ENCODE peak calls at places on chromosome 6, in four cellular contexts. One of them, this sample, is unnamed. For H3K27me3, the result is how much of the 10 kb centered on the place peaks cover.

GRCh38 chr6:46338098-46338497 is 153.2 kb downstream of the RCAN2 start:
- DNase-seq in pancreas: no peak
- DNase-seq in uterus: no peak
- DNase-seq in IMR-90: no peak
- DNase-seq in this sample: no peak

GRCh38 chr6:87154641-87155271 is 609 bp upstream of the ZNF292 start:
- DNase-seq in uterus: no peak
- DNase-seq in IMR-90: peak
- DNase-seq in pancreas: no peak
- DNase-seq in this sample: no peak

GRCh38 chr6:68238097-68238597 is 396.9 kb upstream of the ADGRB3 start:
- DNase-seq in IMR-90: no peak
- DNase-seq in uterus: no peak
- DNase-seq in pancreas: no peak
- DNase-seq in this sample: no peak

GRCh38 chr6:170344631-170345576 is 38.3 kb downstream of the FAM120B start:
- DNase-seq in uterus: peak
- DNase-seq in IMR-90: peak
- DNase-seq in pancreas: no peak
- DNase-seq in this sample: no peak

GRCh38 chr6:156776470-156776840 is 723 bp upstream of the ARID1B start:
- DNase-seq in pancreas: no peak
- DNase-seq in uterus: no peak
- DNase-seq in IMR-90: peak
- DNase-seq in this sample: no peak

GRCh38 chr6:95286874-95287273 is 290.5 kb upstream of the MANEA start:
- DNase-seq in uterus: no peak
- DNase-seq in IMR-90: no peak
- DNase-seq in pancreas: no peak
- DNase-seq in this sample: no peak

GRCh38 chr6:30060634-30060981 is 457 bp upstream of the POLR1H start:
- DNase-seq in pancreas: peak
- DNase-seq in uterus: no peak
- DNase-seq in IMR-90: peak
- DNase-seq in this sample: peak

GRCh38 chr6:156992396-156992795 is 215.2 kb downstream of the ARID1B start:
- DNase-seq in uterus: no peak
- DNase-seq in IMR-90: no peak
- DNase-seq in pancreas: no peak
- DNase-seq in this sample: no peak

GRCh38 chr6:43217351-43217750 is 11.9 kb downstream of the DNPH1 start:
- DNase-seq in uterus: no peak
- DNase-seq in IMR-90: no peak
- DNase-seq in pancreas: no peak
- DNase-seq in this sample: no peak

GRCh38 chr6:10412165-10412947 is 2.5 kb downstream of the TFAP2A start:
- DNase-seq in uterus: no peak
- DNase-seq in IMR-90: peak
- DNase-seq in pancreas: no peak
- DNase-seq in this sample: peak

GRCh38 chr6:133286765-133287164 is 45.6 kb downstream of the EYA4 start:
- DNase-seq in pancreas: no peak
- DNase-seq in IMR-90: peak
- DNase-seq in uterus: no peak
- DNase-seq in this sample: no peak

GRCh38 chr6:44534291-44534690 is 146.8 kb downstream of the CDC5L start:
- DNase-seq in pancreas: no peak
- DNase-seq in IMR-90: no peak
- DNase-seq in uterus: no peak
- DNase-seq in this sample: no peak

GRCh38 chr6:13273931-13274706 is 54.2 kb downstream of the TBC1D7 start:
- DNase-seq in IMR-90: no peak
- DNase-seq in pancreas: no peak
- DNase-seq in uterus: no peak
- DNase-seq in this sample: peak

GRCh38 chr6:127539292-127539691 is 20.2 kb upstream of the MTCL3 start:
- DNase-seq in uterus: no peak
- DNase-seq in IMR-90: peak
- DNase-seq in pancreas: no peak
- DNase-seq in this sample: no peak

GRCh38 chr6:17730078-17730704 is 23.5 kb upstream of the NUP153 start:
- DNase-seq in IMR-90: no peak
- DNase-seq in uterus: no peak
- DNase-seq in pancreas: no peak
- DNase-seq in this sample: no peak

GRCh38 chr6:117547688-117548621 is 54.4 kb downstream of the GOPC start:
- DNase-seq in uterus: peak
- DNase-seq in pancreas: peak
- DNase-seq in IMR-90: peak
- DNase-seq in this sample: peak

GRCh38 chr6:99603421-99604160 is 3.0 kb upstream of the PRDM13 start:
- DNase-seq in pancreas: no peak
- DNase-seq in uterus: no peak
- DNase-seq in IMR-90: peak
- DNase-seq in this sample: peak

GRCh38 chr6:79335133-79335674 is 100.7 kb upstream of the HMGN3 start:
- DNase-seq in IMR-90: no peak
- DNase-seq in uterus: no peak
- DNase-seq in pancreas: no peak
- DNase-seq in this sample: no peak

GRCh38 chr6:169409742-169410312 is 156.2 kb upstream of the THBS2 start:
- DNase-seq in uterus: no peak
- DNase-seq in IMR-90: no peak
- DNase-seq in pancreas: no peak
- DNase-seq in this sample: no peak

GRCh38 chr6:169745405-169745804 is 6.0 kb downstream of the DYNLT2 start:
- DNase-seq in pancreas: no peak
- DNase-seq in IMR-90: no peak
- DNase-seq in uterus: no peak
- DNase-seq in this sample: no peak

GRCh38 chr6:46323312-46323965 is 152.7 kb upstream of the ENPP5 start:
- DNase-seq in pancreas: no peak
- DNase-seq in uterus: peak
- DNase-seq in IMR-90: peak
- DNase-seq in this sample: no peak

GRCh38 chr6:167311286-167311685 is 13.6 kb upstream of the TTLL2 start:
- DNase-seq in uterus: peak
- DNase-seq in pancreas: no peak
- DNase-seq in IMR-90: no peak
- DNase-seq in this sample: no peak

GRCh38 chr6:135383297-135383696 is 114.2 kb downstream of the AHI1 start:
- DNase-seq in IMR-90: peak
- DNase-seq in uterus: no peak
- DNase-seq in pancreas: no peak
- DNase-seq in this sample: no peak

GRCh38 chr6:11497881-11498280 is 39.7 kb upstream of the TMEM170B start:
- DNase-seq in uterus: no peak
- DNase-seq in pancreas: no peak
- DNase-seq in IMR-90: no peak
- DNase-seq in this sample: no peak

GRCh38 chr6:142942805-142943227 is 2.2 kb downstream of the HIVEP2 start:
- DNase-seq in IMR-90: peak
- DNase-seq in uterus: no peak
- DNase-seq in pancreas: no peak
- DNase-seq in this sample: no peak

GRCh38 chr6:16095180-16095579 is 33.7 kb upstream of the MYLIP start:
- DNase-seq in IMR-90: no peak
- DNase-seq in pancreas: no peak
- DNase-seq in uterus: no peak
- DNase-seq in this sample: no peak

GRCh38 chr6:4664117-4664626 is 112.0 kb upstream of the CDYL start:
- DNase-seq in uterus: peak
- DNase-seq in pancreas: peak
- DNase-seq in IMR-90: peak
- DNase-seq in this sample: no peak

GRCh38 chr6:36721369-36722140 is 23.9 kb downstream of the RAB44 start:
- DNase-seq in IMR-90: no peak
- DNase-seq in pancreas: no peak
- DNase-seq in uterus: no peak
- DNase-seq in this sample: peak

GRCh38 chr6:111713811-111714210 is 108.1 kb upstream of the TRAF3IP2 start:
- DNase-seq in IMR-90: no peak
- DNase-seq in uterus: no peak
- DNase-seq in pancreas: no peak
- DNase-seq in this sample: no peak

GRCh38 chr6:139148557-139149220 is 13.8 kb downstream of the HECA start:
- DNase-seq in uterus: no peak
- DNase-seq in IMR-90: peak
- DNase-seq in pancreas: no peak
- DNase-seq in this sample: no peak

GRCh38 chr6:130046711-130047439 is 28.5 kb downstream of the L3MBTL3 start:
- DNase-seq in uterus: no peak
- DNase-seq in IMR-90: peak
- DNase-seq in pancreas: no peak
- DNase-seq in this sample: no peak

GRCh38 chr6:45483501-45483900 is 105.8 kb upstream of the SUPT3H start:
- DNase-seq in uterus: no peak
- DNase-seq in pancreas: no peak
- DNase-seq in IMR-90: peak
- DNase-seq in this sample: no peak

GRCh38 chr6:168648240-168648639 is 207.3 kb downstream of the SMOC2 start:
- DNase-seq in IMR-90: no peak
- DNase-seq in uterus: no peak
- DNase-seq in pancreas: peak
- DNase-seq in this sample: peak

GRCh38 chr6:87682310-87682709 is 19.7 kb downstream of the AKIRIN2 start:
- DNase-seq in pancreas: no peak
- DNase-seq in IMR-90: no peak
- DNase-seq in uterus: no peak
- DNase-seq in this sample: no peak

GRCh38 chr6:157203312-157203744 is 120.0 kb downstream of the TMEM242 start:
- DNase-seq in uterus: no peak
- DNase-seq in pancreas: peak
- DNase-seq in IMR-90: no peak
- DNase-seq in this sample: no peak

GRCh38 chr6:16184129-16184528 is 54.3 kb upstream of the GMPR start:
- DNase-seq in uterus: no peak
- DNase-seq in pancreas: peak
- DNase-seq in IMR-90: peak
- DNase-seq in this sample: peak

GRCh38 chr6:158536891-158537798 is 22.7 kb upstream of the TMEM181 start:
- DNase-seq in pancreas: peak
- DNase-seq in IMR-90: no peak
- DNase-seq in uterus: no peak
- DNase-seq in this sample: no peak

GRCh38 chr6:31074406-31074805 is 38.0 kb downstream of the C6orf15 start:
- DNase-seq in IMR-90: no peak
- DNase-seq in pancreas: no peak
- DNase-seq in uterus: no peak
- DNase-seq in this sample: no peak

GRCh38 chr6:31075528-31075927 is 36.8 kb downstream of the C6orf15 start:
- DNase-seq in IMR-90: peak
- DNase-seq in pancreas: no peak
- DNase-seq in uterus: no peak
- DNase-seq in this sample: no peak

GRCh38 chr6:31067881-31068737 is 44.3 kb downstream of the C6orf15 start:
- DNase-seq in IMR-90: no peak
- DNase-seq in pancreas: no peak
- DNase-seq in uterus: no peak
- DNase-seq in this sample: no peak

GRCh38 chr6:31068738-31069340 is 43.5 kb downstream of the C6orf15 start:
- DNase-seq in uterus: peak
- DNase-seq in IMR-90: peak
- DNase-seq in pancreas: peak
- DNase-seq in this sample: peak

DNA sequence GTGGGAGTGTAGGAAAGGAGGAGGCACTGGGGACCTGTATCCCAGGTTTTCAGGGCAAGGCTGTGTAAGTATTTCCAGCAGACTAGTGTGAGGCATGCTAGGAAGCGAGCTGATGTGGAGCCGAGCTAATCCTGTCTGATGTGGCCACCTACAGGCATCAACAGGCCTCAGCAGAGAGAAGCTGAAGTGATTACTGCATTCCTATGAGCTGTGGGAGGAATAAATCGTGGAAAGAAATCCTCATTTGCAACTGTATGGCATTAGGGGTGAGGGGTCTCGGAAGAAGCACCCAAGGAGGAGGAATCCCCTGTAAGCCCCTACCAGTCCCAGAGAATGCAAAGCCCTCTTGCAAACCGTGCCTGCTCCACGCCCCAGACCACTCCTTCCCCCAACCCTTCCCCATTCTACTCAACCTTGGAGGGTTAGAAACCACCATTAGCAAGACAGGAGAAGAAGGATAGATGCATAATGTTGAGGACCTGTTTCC is 41.6 kb downstream of the C6orf15 start:
- DNase-seq in IMR-90: peak
- DNase-seq in pancreas: peak
- DNase-seq in uterus: peak
- DNase-seq in this sample: no peak
- TF ChIP-seq CTCF in IMR-90: peak
- TF ChIP-seq CTCF in pancreas: peak
- TF ChIP-seq CTCF in uterus: peak
- TF ChIP-seq CTCF in this sample: peak

DNA sequence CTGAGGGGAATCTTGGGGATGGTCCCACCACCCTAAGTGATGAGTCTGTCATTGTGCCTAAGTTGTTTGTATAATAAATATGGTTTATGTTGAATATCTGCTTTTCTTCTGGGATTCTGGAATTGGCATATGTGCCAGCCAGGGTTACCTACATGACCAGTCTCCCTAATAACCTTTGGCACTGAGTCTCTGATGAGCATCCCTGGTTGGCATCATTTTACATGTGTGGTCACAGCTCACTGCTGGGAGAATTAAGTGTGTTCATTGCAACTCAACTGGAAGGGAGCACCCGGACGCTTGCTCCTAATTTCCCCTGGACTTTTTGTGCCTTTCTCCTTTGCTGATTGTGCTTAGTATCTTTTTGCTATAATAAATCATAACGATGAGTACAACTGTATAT is 8.1 kb downstream of the SMAP1 start:
- DNase-seq in pancreas: no peak
- DNase-seq in uterus: no peak
- DNase-seq in IMR-90: no peak
- DNase-seq in this sample: no peak
- H3K27ac ChIP-seq in pancreas: no peak
- H3K27ac ChIP-seq in uterus: no peak
- H3K27ac ChIP-seq in IMR-90: no peak
- H3K27ac ChIP-seq in this sample: no peak

GRCh38 chr6:408599-409102 is 17.1 kb downstream of the IRF4 start:
- DNase-seq in pancreas: peak
- DNase-seq in uterus: no peak
- DNase-seq in IMR-90: peak
- DNase-seq in this sample: peak
- H3K27me3 ChIP-seq in pancreas: under half
- H3K27me3 ChIP-seq in uterus: under half
- H3K27me3 ChIP-seq in IMR-90: under half
- H3K27me3 ChIP-seq in this sample: under half

GRCh38 chr6:155586036-155586557 is 130.5 kb upstream of the NOX3 start:
- DNase-seq in pancreas: no peak
- DNase-seq in IMR-90: no peak
- DNase-seq in uterus: no peak
- DNase-seq in this sample: no peak

GRCh38 chr6:155583997-155584396 is 128.4 kb upstream of the NOX3 start:
- DNase-seq in IMR-90: no peak
- DNase-seq in pancreas: no peak
- DNase-seq in uterus: no peak
- DNase-seq in this sample: no peak

GRCh38 chr6:155582016-155582991 is 126.7 kb upstream of the NOX3 start:
- DNase-seq in uterus: no peak
- DNase-seq in pancreas: peak
- DNase-seq in IMR-90: no peak
- DNase-seq in this sample: no peak

GRCh38 chr6:155580904-155581303 is 125.3 kb upstream of the NOX3 start:
- DNase-seq in uterus: no peak
- DNase-seq in IMR-90: no peak
- DNase-seq in pancreas: no peak
- DNase-seq in this sample: no peak
- TF ChIP-seq CTCF in uterus: no peak
- TF ChIP-seq CTCF in IMR-90: peak
- TF ChIP-seq CTCF in pancreas: no peak
- TF ChIP-seq CTCF in this sample: no peak

This sample was measured in lower lobe of right lung.